ENCODE peak calls at places on chromosomes 7 and 10, in five cellular contexts. One of them, this sample, is unnamed.

GRCh38 chr7:46321556-46322205 is 400.6 kb upstream of the IGFBP3 start:
- DNase-seq in GM12891: no peak
- DNase-seq in HepG2: peak
- DNase-seq in H1: no peak
- DNase-seq in K562: no peak
- DNase-seq in this sample: no peak

GRCh38 chr10:7610651-7611389 is 55.9 kb downstream of the ITIH5 start:
- DNase-seq in H1: no peak
- DNase-seq in GM12891: no peak
- DNase-seq in HepG2: no peak
- DNase-seq in K562: no peak
- DNase-seq in this sample: no peak

GRCh38 chr7:23012797-23013714 is 874 bp downstream of the HYCC1 start:
- DNase-seq in GM12891: no peak
- DNase-seq in HepG2: peak
- DNase-seq in K562: peak
- DNase-seq in H1: no peak
- DNase-seq in this sample: no peak

GRCh38 chr10:86945361-86946214 is 11.8 kb downstream of the MMRN2 start:
- DNase-seq in HepG2: peak
- DNase-seq in K562: no peak
- DNase-seq in H1: peak
- DNase-seq in GM12891: no peak
- DNase-seq in this sample: no peak

GRCh38 chr10:80260295-80261243 is 28.9 kb downstream of the MAT1A start:
- DNase-seq in K562: peak
- DNase-seq in GM12891: no peak
- DNase-seq in HepG2: peak
- DNase-seq in H1: no peak
- DNase-seq in this sample: no peak

GRCh38 chr10:69335063-69335587 is 56.8 kb downstream of the HK1 start:
- DNase-seq in HepG2: no peak
- DNase-seq in H1: no peak
- DNase-seq in K562: peak
- DNase-seq in GM12891: no peak
- DNase-seq in this sample: peak

GRCh38 chr10:100637785-100638184 is 102.0 kb downstream of the HIF1AN start:
- DNase-seq in GM12891: no peak
- DNase-seq in H1: peak
- DNase-seq in K562: peak
- DNase-seq in HepG2: peak
- DNase-seq in this sample: no peak

GRCh38 chr7:153886506-153887391 is 165.4 kb upstream of the DPP6 start:
- DNase-seq in GM12891: peak
- DNase-seq in HepG2: no peak
- DNase-seq in H1: no peak
- DNase-seq in K562: no peak
- DNase-seq in this sample: no peak

GRCh38 chr7:81902536-81902935 is 132.7 kb upstream of the HGF start:
- DNase-seq in H1: no peak
- DNase-seq in K562: no peak
- DNase-seq in GM12891: no peak
- DNase-seq in HepG2: no peak
- DNase-seq in this sample: no peak

GRCh38 chr7:123024989-123025758 is 29.7 kb upstream of the TAS2R16 start:
- DNase-seq in HepG2: no peak
- DNase-seq in GM12891: no peak
- DNase-seq in K562: no peak
- DNase-seq in H1: no peak
- DNase-seq in this sample: no peak

GRCh38 chr7:123022576-123022975 is 27.1 kb upstream of the TAS2R16 start:
- DNase-seq in K562: no peak
- DNase-seq in GM12891: no peak
- DNase-seq in H1: no peak
- DNase-seq in HepG2: no peak
- DNase-seq in this sample: no peak

GRCh38 chr7:123026251-123026650 is 30.8 kb upstream of the TAS2R16 start:
- DNase-seq in GM12891: no peak
- DNase-seq in HepG2: no peak
- DNase-seq in H1: no peak
- DNase-seq in K562: no peak
- DNase-seq in this sample: no peak

DNA sequence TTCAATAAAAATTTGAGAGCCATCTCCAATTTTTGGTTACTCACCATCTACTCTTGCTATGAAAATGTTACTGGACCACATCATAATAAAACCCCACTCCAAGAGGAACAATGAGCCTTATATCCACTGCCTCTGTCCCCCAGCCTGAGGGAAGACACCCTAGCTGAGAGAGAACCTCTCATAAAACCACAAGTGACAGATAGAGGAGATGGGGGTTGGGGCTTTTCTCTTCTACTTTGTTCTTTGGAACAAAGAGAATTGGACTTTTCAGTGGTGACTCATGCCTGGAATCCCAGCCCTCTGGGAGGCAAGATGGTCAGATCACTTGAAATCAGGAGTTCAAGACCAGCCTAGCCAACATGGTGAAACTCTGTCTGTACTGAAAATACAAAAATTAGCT is 27.6 kb upstream of the TAS2R16 start:
- DNase-seq in GM12891: no peak
- DNase-seq in H1: no peak
- DNase-seq in HepG2: no peak
- DNase-seq in K562: no peak
- DNase-seq in this sample: no peak
- TF ChIP-seq TAF1 in GM12891: no peak
- TF ChIP-seq TAF1 in H1: no peak
- TF ChIP-seq TAF1 in HepG2: no peak
- TF ChIP-seq TAF1 in K562: no peak
- TF ChIP-seq TAF1 in this sample: no peak

GRCh38 chr7:70097639-70098038 is 499.4 kb downstream of the AUTS2 start:
- DNase-seq in GM12891: no peak
- DNase-seq in K562: no peak
- DNase-seq in H1: no peak
- DNase-seq in HepG2: no peak
- DNase-seq in this sample: no peak

GRCh38 chr7:70098133-70098561 is 499.9 kb downstream of the AUTS2 start:
- DNase-seq in H1: no peak
- DNase-seq in GM12891: no peak
- DNase-seq in K562: no peak
- DNase-seq in HepG2: no peak
- DNase-seq in this sample: no peak

GRCh38 chr7:70091362-70091761 is 493.1 kb downstream of the AUTS2 start:
- DNase-seq in K562: no peak
- DNase-seq in H1: no peak
- DNase-seq in HepG2: no peak
- DNase-seq in GM12891: no peak
- DNase-seq in this sample: no peak

GRCh38 chr7:70093496-70093895 is 495.2 kb downstream of the AUTS2 start:
- DNase-seq in HepG2: no peak
- DNase-seq in K562: no peak
- DNase-seq in GM12891: no peak
- DNase-seq in H1: no peak
- DNase-seq in this sample: no peak

GRCh38 chr7:70092314-70093303 is 494.3 kb downstream of the AUTS2 start:
- DNase-seq in HepG2: no peak
- DNase-seq in K562: no peak
- DNase-seq in H1: no peak
- DNase-seq in GM12891: no peak
- DNase-seq in this sample: no peak
- TF ChIP-seq POLR2AphosphoS5 in HepG2: no peak
- TF ChIP-seq POLR2AphosphoS5 in K562: no peak
- TF ChIP-seq POLR2AphosphoS5 in H1: no peak
- TF ChIP-seq POLR2AphosphoS5 in GM12891: no peak
- TF ChIP-seq POLR2AphosphoS5 in this sample: no peak

DNA sequence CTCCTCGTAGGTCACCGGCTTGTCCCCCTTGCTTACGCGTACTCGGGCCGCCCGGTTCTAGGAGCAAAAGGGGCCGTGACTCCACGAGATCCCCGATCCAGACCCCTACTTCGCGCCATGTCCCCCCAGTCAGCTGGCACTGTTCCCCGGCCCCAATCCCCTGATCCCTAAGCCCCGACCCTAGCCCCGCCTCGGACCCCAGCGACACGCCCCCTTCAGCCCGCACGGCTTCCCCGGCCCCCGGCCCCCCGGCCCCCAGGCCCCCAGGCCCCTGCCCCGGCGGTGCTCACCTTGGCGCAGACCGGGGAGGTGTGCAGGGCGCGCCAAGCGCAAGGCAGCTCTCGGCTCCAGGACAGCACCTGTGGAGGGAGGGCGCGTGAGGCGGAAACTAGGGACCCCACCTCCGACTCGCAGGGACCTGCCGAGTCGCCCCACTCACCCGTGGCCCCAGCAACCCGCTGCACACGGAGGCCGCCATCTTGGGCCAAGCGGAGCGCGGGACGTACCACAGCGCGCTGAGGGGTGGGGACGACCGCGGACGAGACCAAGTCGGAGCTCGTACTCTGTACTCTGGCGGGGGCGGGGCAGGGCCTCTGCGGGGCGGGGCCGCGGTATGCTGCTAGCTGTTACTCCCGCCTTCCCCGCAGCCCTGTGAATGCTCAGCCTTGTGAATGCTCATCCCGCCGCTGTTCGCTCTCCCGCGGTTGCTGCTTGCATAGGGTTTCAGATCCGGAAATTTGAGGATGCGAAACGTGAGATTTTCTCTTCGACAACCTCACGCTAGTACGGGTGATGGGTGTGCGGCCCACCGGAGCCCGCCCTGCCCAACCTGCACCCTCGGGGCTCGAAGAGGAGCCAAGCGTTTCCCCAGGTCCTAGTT is at the start of gene MRPS24:
- DNase-seq in GM12891: peak
- DNase-seq in HepG2: peak
- DNase-seq in K562: peak
- DNase-seq in H1: peak
- DNase-seq in this sample: peak
- TF ChIP-seq POLR2A in GM12891: peak
- TF ChIP-seq POLR2A in HepG2: peak
- TF ChIP-seq POLR2A in K562: peak
- TF ChIP-seq POLR2A in H1: peak
- TF ChIP-seq POLR2A in this sample: peak

DNA sequence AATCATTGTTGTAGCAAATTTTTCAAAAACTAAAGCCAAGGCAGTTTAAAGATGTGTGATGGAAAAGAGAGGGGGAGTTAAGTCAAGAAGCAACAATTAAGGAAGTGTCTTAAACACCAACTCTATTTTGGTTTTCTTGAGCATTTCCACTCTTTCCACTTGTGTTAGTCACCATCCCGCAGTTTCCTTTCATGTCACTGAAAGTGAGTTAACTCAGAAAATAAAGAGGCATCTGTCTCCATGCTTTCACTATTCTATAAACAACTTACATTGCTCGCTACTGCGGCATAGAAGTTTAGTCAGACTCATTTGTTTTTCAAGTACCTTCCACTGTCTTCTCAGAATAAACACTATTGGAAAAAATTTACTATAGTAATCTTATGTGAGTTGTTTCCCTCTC is 284.9 kb upstream of the SEMA3D start:
- DNase-seq in H1: no peak
- DNase-seq in HepG2: no peak
- DNase-seq in K562: no peak
- DNase-seq in GM12891: no peak
- DNase-seq in this sample: no peak
- TF ChIP-seq TAF1 in H1: no peak
- TF ChIP-seq TAF1 in HepG2: no peak
- TF ChIP-seq TAF1 in K562: no peak
- TF ChIP-seq TAF1 in GM12891: no peak
- TF ChIP-seq TAF1 in this sample: no peak

DNA sequence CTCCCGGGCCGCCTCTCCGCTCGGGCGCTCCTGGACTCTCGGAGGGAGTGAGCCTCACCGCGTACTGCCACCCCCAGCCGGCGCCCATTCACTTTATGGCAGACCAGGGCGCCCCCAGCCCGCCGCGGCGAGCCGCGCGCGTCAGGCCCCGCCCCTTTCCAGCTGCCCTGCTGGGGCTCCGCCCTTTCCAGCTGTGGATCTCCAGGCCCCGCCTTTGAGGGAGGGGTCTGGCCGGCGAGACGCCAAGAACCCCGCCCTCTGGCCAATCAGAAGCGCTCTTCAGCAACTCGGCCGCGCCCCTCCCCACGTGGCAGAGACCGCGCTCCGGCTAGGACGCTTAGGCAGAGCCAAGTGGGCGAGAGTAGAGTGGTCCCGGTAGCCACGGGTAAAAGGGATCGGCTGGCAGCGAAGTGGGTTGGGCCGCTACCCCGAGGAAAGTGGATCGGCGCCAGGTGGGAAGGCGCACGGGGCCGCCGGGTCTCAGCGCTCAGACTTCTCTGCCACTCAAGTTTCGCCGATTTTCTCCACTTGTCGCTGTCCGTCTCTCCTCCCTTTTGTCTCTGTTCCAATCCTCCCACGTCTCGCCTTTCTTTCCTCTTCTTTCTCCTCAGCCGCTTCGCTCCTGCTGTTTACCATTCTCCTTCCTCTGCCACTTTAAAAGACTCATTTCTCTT is at the start of gene PITX3:
- DNase-seq in H1: peak
- DNase-seq in GM12891: peak
- DNase-seq in K562: peak
- DNase-seq in HepG2: peak
- DNase-seq in this sample: peak
- TF ChIP-seq POLR2AphosphoS5 in H1: no peak
- TF ChIP-seq POLR2AphosphoS5 in GM12891: no peak
- TF ChIP-seq POLR2AphosphoS5 in K562: no peak
- TF ChIP-seq POLR2AphosphoS5 in HepG2: no peak
- TF ChIP-seq POLR2AphosphoS5 in this sample: no peak

GRCh38 chr7:98294798-98295382 is 13.4 kb downstream of the BRI3 start:
- DNase-seq in HepG2: peak
- DNase-seq in K562: peak
- DNase-seq in H1: peak
- DNase-seq in GM12891: peak
- DNase-seq in this sample: peak
- TF ChIP-seq POLR2A in HepG2: no peak
- TF ChIP-seq POLR2A in K562: no peak
- TF ChIP-seq POLR2A in H1: peak
- TF ChIP-seq POLR2A in GM12891: peak
- TF ChIP-seq POLR2A in this sample: no peak